ENCODE peak calls at places on chromosomes 13 and 19, in four cellular contexts. J is cardiac muscle cell, W is heart left ventricle, I is testis. R is an unnamed sample.

GRCh38 chr19:35100588-35101533 is 14.8 kb upstream of the FXYD3 start:
- DNase-seq in W (no peak), I (no peak), J (no peak), R (no peak)

GRCh38 chr19:9156304-9156703 is 16.1 kb downstream of the ZNF317 start:
- DNase-seq in I (no peak), J (no peak), W (no peak), R (no peak)

GRCh38 chr13:26011996-26012688 is 39.7 kb downstream of the SHISA2 start:
- DNase-seq in W (no peak), J (no peak), I (peak; percentile 58), R (no peak)

GRCh38 chr13:28729541-28729940 is 10.8 kb upstream of the SLC46A3 start:
- DNase-seq in I (no peak), J (no peak), W (no peak), R (no peak)

GRCh38 chr19:19552811-19553210 is 14.7 kb downstream of the CILP2 start:
- DNase-seq in W (no peak), I (no peak), J (peak; percentile 56), R (no peak)

GRCh38 chr13:37164635-37165034 is 59.2 kb upstream of the CSNK1A1L start:
- DNase-seq in I (no peak), J (no peak), W (no peak), R (no peak)

GRCh38 chr13:110634558-110634957 is 19.2 kb downstream of the NAXD start:
- DNase-seq in W (no peak), J (no peak), I (no peak), R (no peak)

GRCh38 chr19:34213283-34213682 is 41.0 kb downstream of the LSM14A start:
- DNase-seq in J (no peak), W (no peak), I (no peak), R (no peak)

GRCh38 chr19:48543121-48543710 is 8.8 kb upstream of the SULT2B1 start:
- DNase-seq in W (no peak), I (no peak), J (no peak), R (no peak)

GRCh38 chr13:80655778-80656518 is 315.0 kb upstream of the SPRY2 start:
- DNase-seq in W (no peak), I (no peak), J (no peak), R (no peak)

GRCh38 chr13:44311011-44311481 is 62.6 kb upstream of the SERP2 start:
- DNase-seq in I (no peak), J (no peak), W (no peak), R (no peak)

GRCh38 chr13:108214511-108215383 is 589 bp downstream of the LIG4 start:
- DNase-seq in I (peak; percentile 40), W (peak; percentile 25), J (peak; percentile 47), R (no peak)

GRCh38 chr19:17677002-17677401 is 11.2 kb downstream of the UNC13A start:
- DNase-seq in J (peak; percentile 20), I (no peak), W (no peak), R (no peak)

GRCh38 chr19:18939922-18940775 is 868 bp downstream of the HOMER3 start:
- DNase-seq in I (peak; percentile 50), J (peak; percentile 47), W (peak; percentile 56), R (peak; percentile 46)

GRCh38 chr13:98108330-98108729 is 34.6 kb upstream of the FARP1 start:
- DNase-seq in I (no peak), W (no peak), J (no peak), R (no peak)

GRCh38 chr13:103540394-103540793 is 474.2 kb upstream of the SLC10A2 start:
- DNase-seq in J (no peak), I (no peak), W (no peak), R (no peak)

GRCh38 chr13:44718467-44718866 is 142.3 kb upstream of the TSC22D1 start:
- DNase-seq in W (no peak), J (no peak), I (no peak), R (no peak)

GRCh38 chr19:55152017-55152416 is 3.0 kb upstream of the TNNT1 start:
- DNase-seq in I (no peak), W (no peak), J (no peak), R (no peak)

GRCh38 chr19:18223860-18224524 is 2.2 kb downstream of the PDE4C start:
- DNase-seq in I (peak; percentile 82), W (peak; percentile 39), J (peak; percentile 70), R (peak; percentile 45)

GRCh38 chr13:20609145-20609544 is 42.2 kb downstream of the IFT88 start:
- DNase-seq in I (no peak), W (no peak), J (no peak), R (no peak)

GRCh38 chr19:51001495-51001894 is at the start of gene KLK8:
- DNase-seq in W (no peak), I (no peak), J (no peak), R (no peak)

GRCh38 chr19:51002101-51002532 is 713 bp upstream of the KLK8 start:
- DNase-seq in I (no peak), W (no peak), J (no peak), R (no peak)

GRCh38 chr19:51003316-51003715 is 1.9 kb upstream of the KLK8 start:
- DNase-seq in J (no peak), W (no peak), I (no peak), R (no peak)

GRCh38 chr19:51000981-51001380 is 423 bp downstream of the KLK8 start:
- DNase-seq in I (no peak), J (no peak), W (no peak), R (no peak)

GRCh38 chr19:51002542-51003311 is 1.3 kb upstream of the KLK8 start:
- DNase-seq in I (peak; percentile 89), W (no peak), J (peak; percentile 22), R (no peak)
- H3K27ac ChIP-seq in I (no peak overlapping the region), W (no peak overlapping the region), J (no peak overlapping the region), R (no peak overlapping the region)

DNA sequence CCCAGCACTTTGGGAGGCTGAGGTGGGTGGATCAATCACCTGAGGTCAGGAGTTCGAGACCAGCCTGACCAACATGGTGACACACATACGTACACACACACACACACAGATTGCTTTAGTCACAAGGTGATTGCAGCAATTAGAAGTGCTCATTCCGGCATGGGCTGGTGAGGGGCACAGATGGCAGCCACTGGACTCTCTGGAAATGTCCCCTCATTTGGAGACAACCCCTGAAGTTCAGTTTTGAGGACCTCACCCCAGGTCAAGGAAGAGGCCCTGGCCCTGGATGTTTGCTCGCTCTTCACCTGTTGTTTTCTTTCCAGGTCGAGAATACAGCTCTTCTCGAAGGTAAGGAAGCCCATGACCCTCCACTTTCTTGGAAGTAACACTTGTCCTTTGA is 6.1 kb downstream of the ZNF296 start:
- DNase-seq in I (no peak), J (no peak), W (no peak), R (no peak)
- H3K27ac ChIP-seq in I (no peak overlapping the region), J (no peak overlapping the region), W (no peak overlapping the region), R (no peak overlapping the region)

DNA sequence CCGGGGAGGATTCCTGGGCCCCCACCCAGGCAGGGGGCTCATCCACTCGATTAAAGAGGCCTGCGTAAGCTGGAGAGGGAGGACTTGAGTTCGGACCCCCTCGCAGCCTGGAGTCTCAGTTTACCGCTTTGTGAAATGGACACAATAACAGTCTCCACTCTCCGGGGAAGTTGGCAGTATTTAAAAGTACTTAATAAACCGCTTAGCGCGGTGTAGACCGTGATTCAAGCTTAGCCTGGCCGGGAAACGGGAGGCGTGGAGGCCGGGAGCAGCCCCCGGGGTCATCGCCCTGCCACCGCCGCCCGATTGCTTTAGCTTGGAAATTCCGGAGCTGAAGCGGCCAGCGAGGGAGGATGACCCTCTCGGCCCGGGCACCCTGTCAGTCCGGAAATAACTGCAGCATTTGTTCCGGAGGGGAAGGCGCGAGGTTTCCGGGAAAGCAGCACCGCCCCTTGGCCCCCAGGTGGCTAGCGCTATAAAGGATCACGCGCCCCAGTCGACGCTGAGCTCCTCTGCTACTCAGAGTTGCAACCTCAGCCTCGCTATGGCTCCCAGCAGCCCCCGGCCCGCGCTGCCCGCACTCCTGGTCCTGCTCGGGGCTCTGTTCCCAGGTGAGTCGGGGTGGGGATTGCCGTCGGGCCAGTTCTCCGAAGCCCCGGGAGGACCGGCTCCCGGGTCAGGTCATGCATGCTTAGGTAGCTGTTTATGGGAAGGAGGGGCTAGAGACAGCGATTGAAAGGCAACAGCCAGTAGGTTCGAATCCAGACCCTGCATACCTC is at the start of gene ICAM1:
- DNase-seq in I (peak; percentile 78), W (peak; percentile 87), J (no peak), R (peak; percentile 84)
- H3K27ac ChIP-seq in I (peak within 1 kb of the TSS; percentile 77), W (peak within 1 kb of the TSS; percentile 87), J (no peak within 1 kb of the TSS), R (peak within 1 kb of the TSS; percentile 93)

GRCh38 chr19:16470541-16470910 is 1.2 kb downstream of the EPS15L1 start:
- DNase-seq in I (no peak), W (no peak), J (no peak), R (no peak)
- H3K27ac ChIP-seq in I (no peak overlapping the region), W (peak overlapping the region; percentile 89), J (no peak overlapping the region), R (peak overlapping the region; percentile 95)

GRCh38 chr13:48236528-48237353 is 3.7 kb downstream of the ITM2B start:
- DNase-seq in W (no peak), I (no peak), J (peak; percentile 9), R (no peak)
- H3K27ac ChIP-seq in W (peak overlapping the region; percentile 100), I (peak overlapping the region; percentile 100), J (peak overlapping the region; percentile 31), R (peak overlapping the region; percentile 100)